ENCODE peak calls at places on chromosomes 11 and 22, in four cellular contexts. One of them, this sample, is unnamed.

GRCh38 chr22:48706934-48707748 is 1120.5 kb downstream of the BRD1 start:
- DNase-seq in ELR: no peak
- DNase-seq in stimulated activated CD4-positive, alpha-beta T cell treated with anti-CD3 and anti-CD28 coated beads, Interleukin-12 subunit alpha, Interleukin-12 subunit beta, amount 100 ng/mL, for 48 hours: no peak
- DNase-seq in D341Med: no peak
- DNase-seq in this sample: no peak

GRCh38 chr11:8233691-8234424 is 29.8 kb downstream of the LMO1 start:
- DNase-seq in ELR: peak
- DNase-seq in stimulated activated CD4-positive, alpha-beta T cell treated with anti-CD3 and anti-CD28 coated beads, Interleukin-12 subunit alpha, Interleukin-12 subunit beta, amount 100 ng/mL, for 48 hours: no peak
- DNase-seq in D341Med: no peak
- DNase-seq in this sample: peak

GRCh38 chr11:69138265-69138664 is 17.5 kb upstream of the SMIM38 start:
- DNase-seq in D341Med: no peak
- DNase-seq in stimulated activated CD4-positive, alpha-beta T cell treated with anti-CD3 and anti-CD28 coated beads, Interleukin-12 subunit alpha, Interleukin-12 subunit beta, amount 100 ng/mL, for 48 hours: no peak
- DNase-seq in ELR: peak
- DNase-seq in this sample: no peak

GRCh38 chr11:122850076-122850631 is 11.9 kb downstream of the CRTAM start:
- DNase-seq in D341Med: no peak
- DNase-seq in ELR: peak
- DNase-seq in stimulated activated CD4-positive, alpha-beta T cell treated with anti-CD3 and anti-CD28 coated beads, Interleukin-12 subunit alpha, Interleukin-12 subunit beta, amount 100 ng/mL, for 48 hours: no peak
- DNase-seq in this sample: no peak

GRCh38 chr11:27059431-27059830 is 18.8 kb downstream of the BBOX1 start:
- DNase-seq in D341Med: no peak
- DNase-seq in ELR: no peak
- DNase-seq in stimulated activated CD4-positive, alpha-beta T cell treated with anti-CD3 and anti-CD28 coated beads, Interleukin-12 subunit alpha, Interleukin-12 subunit beta, amount 100 ng/mL, for 48 hours: no peak
- DNase-seq in this sample: no peak

GRCh38 chr22:37043828-37044538 is 7.6 kb upstream of the KCTD17 start:
- DNase-seq in stimulated activated CD4-positive, alpha-beta T cell treated with anti-CD3 and anti-CD28 coated beads, Interleukin-12 subunit alpha, Interleukin-12 subunit beta, amount 100 ng/mL, for 48 hours: peak
- DNase-seq in ELR: peak
- DNase-seq in D341Med: peak
- DNase-seq in this sample: peak

GRCh38 chr11:96008161-96008560 is 84.3 kb upstream of the MTMR2 start:
- DNase-seq in ELR: peak
- DNase-seq in stimulated activated CD4-positive, alpha-beta T cell treated with anti-CD3 and anti-CD28 coated beads, Interleukin-12 subunit alpha, Interleukin-12 subunit beta, amount 100 ng/mL, for 48 hours: no peak
- DNase-seq in D341Med: no peak
- DNase-seq in this sample: no peak

GRCh38 chr11:115611343-115611742 is 107.1 kb upstream of the CADM1 start:
- DNase-seq in D341Med: no peak
- DNase-seq in stimulated activated CD4-positive, alpha-beta T cell treated with anti-CD3 and anti-CD28 coated beads, Interleukin-12 subunit alpha, Interleukin-12 subunit beta, amount 100 ng/mL, for 48 hours: no peak
- DNase-seq in ELR: no peak
- DNase-seq in this sample: no peak

GRCh38 chr11:121895919-121896318 is 220.1 kb downstream of the BLID start:
- DNase-seq in stimulated activated CD4-positive, alpha-beta T cell treated with anti-CD3 and anti-CD28 coated beads, Interleukin-12 subunit alpha, Interleukin-12 subunit beta, amount 100 ng/mL, for 48 hours: no peak
- DNase-seq in ELR: peak
- DNase-seq in D341Med: no peak
- DNase-seq in this sample: no peak

GRCh38 chr22:38733329-38734202 is 22.2 kb downstream of the SUN2 start:
- DNase-seq in ELR: peak
- DNase-seq in D341Med: peak
- DNase-seq in stimulated activated CD4-positive, alpha-beta T cell treated with anti-CD3 and anti-CD28 coated beads, Interleukin-12 subunit alpha, Interleukin-12 subunit beta, amount 100 ng/mL, for 48 hours: no peak
- DNase-seq in this sample: peak

GRCh38 chr11:42465613-42466012 is 846.2 kb upstream of the API5 start:
- DNase-seq in ELR: no peak
- DNase-seq in D341Med: no peak
- DNase-seq in stimulated activated CD4-positive, alpha-beta T cell treated with anti-CD3 and anti-CD28 coated beads, Interleukin-12 subunit alpha, Interleukin-12 subunit beta, amount 100 ng/mL, for 48 hours: no peak
- DNase-seq in this sample: no peak

GRCh38 chr11:133794205-133794604 is 51.1 kb downstream of the SPATA19 start:
- DNase-seq in stimulated activated CD4-positive, alpha-beta T cell treated with anti-CD3 and anti-CD28 coated beads, Interleukin-12 subunit alpha, Interleukin-12 subunit beta, amount 100 ng/mL, for 48 hours: no peak
- DNase-seq in D341Med: no peak
- DNase-seq in ELR: no peak
- DNase-seq in this sample: no peak

GRCh38 chr11:78789365-78789764 is 214.7 kb upstream of the NARS2 start:
- DNase-seq in stimulated activated CD4-positive, alpha-beta T cell treated with anti-CD3 and anti-CD28 coated beads, Interleukin-12 subunit alpha, Interleukin-12 subunit beta, amount 100 ng/mL, for 48 hours: no peak
- DNase-seq in D341Med: no peak
- DNase-seq in ELR: no peak
- DNase-seq in this sample: no peak

GRCh38 chr11:132655187-132655855 is 877.0 kb downstream of the OPCML start:
- DNase-seq in ELR: peak
- DNase-seq in D341Med: no peak
- DNase-seq in stimulated activated CD4-positive, alpha-beta T cell treated with anti-CD3 and anti-CD28 coated beads, Interleukin-12 subunit alpha, Interleukin-12 subunit beta, amount 100 ng/mL, for 48 hours: no peak
- DNase-seq in this sample: no peak

GRCh38 chr22:46052801-46053562 is 76.0 kb upstream of the WNT7B start:
- DNase-seq in stimulated activated CD4-positive, alpha-beta T cell treated with anti-CD3 and anti-CD28 coated beads, Interleukin-12 subunit alpha, Interleukin-12 subunit beta, amount 100 ng/mL, for 48 hours: no peak
- DNase-seq in D341Med: peak
- DNase-seq in ELR: peak
- DNase-seq in this sample: peak

GRCh38 chr11:2975594-2975993 is 16.5 kb downstream of the NAP1L4 start:
- DNase-seq in stimulated activated CD4-positive, alpha-beta T cell treated with anti-CD3 and anti-CD28 coated beads, Interleukin-12 subunit alpha, Interleukin-12 subunit beta, amount 100 ng/mL, for 48 hours: no peak
- DNase-seq in D341Med: peak
- DNase-seq in ELR: peak
- DNase-seq in this sample: peak

GRCh38 chr11:46026616-46027293 is 94.5 kb downstream of the PHF21A start:
- DNase-seq in ELR: peak
- DNase-seq in D341Med: no peak
- DNase-seq in stimulated activated CD4-positive, alpha-beta T cell treated with anti-CD3 and anti-CD28 coated beads, Interleukin-12 subunit alpha, Interleukin-12 subunit beta, amount 100 ng/mL, for 48 hours: no peak
- DNase-seq in this sample: no peak

GRCh38 chr11:35546317-35546716 is 20.9 kb upstream of the PAMR1 start:
- DNase-seq in stimulated activated CD4-positive, alpha-beta T cell treated with anti-CD3 and anti-CD28 coated beads, Interleukin-12 subunit alpha, Interleukin-12 subunit beta, amount 100 ng/mL, for 48 hours: no peak
- DNase-seq in ELR: no peak
- DNase-seq in D341Med: no peak
- DNase-seq in this sample: no peak

GRCh38 chr11:92886243-92886905 is 83.1 kb upstream of the MTNR1B start:
- DNase-seq in D341Med: peak
- DNase-seq in ELR: peak
- DNase-seq in stimulated activated CD4-positive, alpha-beta T cell treated with anti-CD3 and anti-CD28 coated beads, Interleukin-12 subunit alpha, Interleukin-12 subunit beta, amount 100 ng/mL, for 48 hours: peak
- DNase-seq in this sample: peak

GRCh38 chr22:17192186-17192585 is 27.0 kb downstream of the ADA2 start:
- DNase-seq in stimulated activated CD4-positive, alpha-beta T cell treated with anti-CD3 and anti-CD28 coated beads, Interleukin-12 subunit alpha, Interleukin-12 subunit beta, amount 100 ng/mL, for 48 hours: no peak
- DNase-seq in D341Med: no peak
- DNase-seq in ELR: no peak
- DNase-seq in this sample: no peak

GRCh38 chr11:45405916-45406670 is 120.0 kb upstream of the SYT13 start:
- DNase-seq in ELR: peak
- DNase-seq in stimulated activated CD4-positive, alpha-beta T cell treated with anti-CD3 and anti-CD28 coated beads, Interleukin-12 subunit alpha, Interleukin-12 subunit beta, amount 100 ng/mL, for 48 hours: no peak
- DNase-seq in D341Med: no peak
- DNase-seq in this sample: no peak

GRCh38 chr11:69950120-69950519 is 128.0 kb upstream of the ANO1 start:
- DNase-seq in ELR: peak
- DNase-seq in stimulated activated CD4-positive, alpha-beta T cell treated with anti-CD3 and anti-CD28 coated beads, Interleukin-12 subunit alpha, Interleukin-12 subunit beta, amount 100 ng/mL, for 48 hours: peak
- DNase-seq in D341Med: no peak
- DNase-seq in this sample: peak

GRCh38 chr11:119483881-119484371 is 61.0 kb upstream of the THY1 start:
- DNase-seq in stimulated activated CD4-positive, alpha-beta T cell treated with anti-CD3 and anti-CD28 coated beads, Interleukin-12 subunit alpha, Interleukin-12 subunit beta, amount 100 ng/mL, for 48 hours: no peak
- DNase-seq in D341Med: no peak
- DNase-seq in ELR: no peak
- DNase-seq in this sample: no peak

GRCh38 chr22:33210129-33210784 is 152.1 kb upstream of the SYN3 start:
- DNase-seq in ELR: peak
- DNase-seq in stimulated activated CD4-positive, alpha-beta T cell treated with anti-CD3 and anti-CD28 coated beads, Interleukin-12 subunit alpha, Interleukin-12 subunit beta, amount 100 ng/mL, for 48 hours: peak
- DNase-seq in D341Med: peak
- DNase-seq in this sample: peak

GRCh38 chr11:2868604-2869526 is 16.7 kb downstream of the CDKN1C start:
- DNase-seq in ELR: no peak
- DNase-seq in stimulated activated CD4-positive, alpha-beta T cell treated with anti-CD3 and anti-CD28 coated beads, Interleukin-12 subunit alpha, Interleukin-12 subunit beta, amount 100 ng/mL, for 48 hours: no peak
- DNase-seq in D341Med: no peak
- DNase-seq in this sample: no peak

This sample was measured in SK-N-SH.